ENCODE peak calls at places on chromosome 1, in seven cellular contexts. V, D, H, M, S, A and W are unnamed samples.

GRCh38 chr1:97350241-97350640 is 570.6 kb downstream of the DPYD start:
- DNase-seq in V (no peak), D (no peak), S (no peak), A (no peak), H (no peak), M (no peak), W (no peak)

GRCh38 chr1:61222240-61222639 is 139.9 kb downstream of the NFIA start:
- DNase-seq in D (no peak), M (no peak), V (no peak), A (no peak), S (no peak), H (no peak), W (no peak)

GRCh38 chr1:16129921-16130543 is 25.8 kb downstream of the EPHA2 start:
- DNase-seq in M (no peak), A (no peak), H (no peak), S (no peak), D (no peak), V (no peak), W (no peak)

GRCh38 chr1:47230692-47231313 is 1.2 kb downstream of the TAL1 start:
- DNase-seq in A (peak), H (peak), S (no peak), V (no peak), M (peak), D (no peak), W (no peak)

GRCh38 chr1:63868220-63868897 is 94.5 kb downstream of the ROR1 start:
- DNase-seq in V (no peak), M (no peak), H (peak), S (peak), D (no peak), A (no peak), W (no peak)

GRCh38 chr1:10380594-10381275 is 18.1 kb upstream of the PGD start:
- DNase-seq in D (peak), A (no peak), H (no peak), S (no peak), V (no peak), M (no peak), W (no peak)

GRCh38 chr1:3556336-3556735 is 55.0 kb downstream of the MEGF6 start:
- DNase-seq in V (no peak), H (no peak), D (no peak), A (no peak), M (no peak), S (no peak), W (no peak)

GRCh38 chr1:224640018-224640417 is 23.9 kb downstream of the CNIH3 start:
- DNase-seq in V (no peak), D (no peak), M (no peak), H (no peak), A (no peak), S (no peak), W (no peak)

GRCh38 chr1:178723541-178723940 is 1.5 kb upstream of the RALGPS2 start:
- DNase-seq in S (no peak), D (no peak), V (no peak), H (no peak), M (no peak), A (no peak), W (no peak)

GRCh38 chr1:116942344-116942743 is 32.6 kb downstream of the PTGFRN start:
- DNase-seq in A (no peak), H (no peak), V (no peak), D (no peak), M (no peak), S (no peak), W (no peak)
- TF ChIP-seq JUND in A (no peak), H (no peak), V (no peak), D (no peak), M (no peak), S (no peak), W (no peak)

GRCh38 chr1:245893025-245893424 is 614.1 kb downstream of the SMYD3 start:
- DNase-seq in H (no peak), A (no peak), S (no peak), D (no peak), V (no peak), M (no peak), W (no peak)

GRCh38 chr1:245888809-245889208 is 618.3 kb downstream of the SMYD3 start:
- DNase-seq in D (peak), A (no peak), M (no peak), S (peak), H (peak), V (peak), W (no peak)
- TF ChIP-seq JUND in D (no peak), A (no peak), M (no peak), S (no peak), H (no peak), V (no peak), W (no peak)

DNA sequence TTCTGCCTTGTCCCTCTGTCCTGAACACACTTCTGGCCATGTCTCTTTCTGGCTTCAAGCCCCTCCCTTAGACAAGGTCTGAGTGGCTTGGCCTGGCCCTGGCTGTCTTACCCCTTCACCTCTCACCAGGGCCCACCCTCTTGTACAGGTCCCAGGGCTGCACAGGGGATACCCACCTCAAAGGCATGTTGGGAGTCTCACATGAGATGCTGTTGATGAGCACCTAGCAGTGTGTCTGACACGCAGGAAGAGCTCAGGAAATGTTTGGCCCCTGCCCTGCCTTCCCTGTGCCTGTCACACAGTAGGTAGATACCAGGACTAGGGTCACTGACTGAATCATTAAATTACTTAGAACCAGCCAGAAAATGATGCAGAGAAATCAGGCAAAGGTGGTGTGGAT is 16.6 kb downstream of the ZNF362 start:
- DNase-seq in V (no peak), A (no peak), M (no peak), S (no peak), H (no peak), D (no peak), W (no peak)
- TF ChIP-seq JUND in V (no peak), A (no peak), M (no peak), S (no peak), H (no peak), D (no peak), W (no peak)

GRCh38 chr1:211811848-211812247 is 18.7 kb downstream of the LPGAT1 start:
- DNase-seq in V (no peak), S (no peak), A (no peak), M (no peak), H (no peak), D (no peak), W (no peak)

GRCh38 chr1:211812584-211812983 is 18.0 kb downstream of the LPGAT1 start:
- DNase-seq in H (no peak), D (no peak), V (no peak), M (no peak), S (no peak), A (no peak), W (no peak)

GRCh38 chr1:211813590-211813989 is 17.0 kb downstream of the LPGAT1 start:
- DNase-seq in V (no peak), A (no peak), H (no peak), S (no peak), M (no peak), D (no peak), W (no peak)

GRCh38 chr1:211808475-211808874 is 22.1 kb downstream of the LPGAT1 start:
- DNase-seq in V (no peak), H (no peak), M (no peak), A (no peak), S (no peak), D (no peak), W (no peak)

DNA sequence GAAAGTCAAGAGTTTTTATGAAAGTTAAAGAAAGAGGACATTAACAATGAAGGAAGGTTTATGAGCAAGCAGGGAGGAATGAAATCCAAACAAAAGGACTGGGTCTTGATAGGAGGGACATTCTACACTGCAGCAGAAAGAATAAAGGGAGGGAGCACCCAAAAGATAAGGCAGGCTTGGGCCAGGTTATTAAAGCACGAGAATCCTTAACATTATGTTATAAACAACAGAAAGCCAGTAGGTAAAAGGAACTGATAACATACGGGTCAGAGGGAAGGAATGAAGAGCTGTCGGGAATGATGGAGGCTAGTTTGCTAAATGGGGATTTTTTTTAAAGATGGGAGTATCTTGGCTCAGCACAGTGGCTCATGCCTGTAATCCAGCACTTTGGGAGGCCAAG is 19.4 kb downstream of the LPGAT1 start:
- DNase-seq in V (no peak), A (no peak), M (no peak), S (no peak), D (no peak), H (no peak), W (no peak)
- TF ChIP-seq JUND in V (no peak), A (no peak), M (no peak), S (no peak), D (no peak), H (no peak), W (no peak)

GRCh38 chr1:7403265-7404045 is 367.6 kb upstream of the VAMP3 start:
- DNase-seq in A (peak), M (no peak), D (no peak), V (peak), H (no peak), S (no peak), W (no peak)

GRCh38 chr1:7405844-7406500 is 365.1 kb upstream of the VAMP3 start:
- DNase-seq in V (no peak), S (no peak), D (no peak), A (peak), M (peak), H (no peak), W (no peak)

GRCh38 chr1:7402548-7402850 is 368.6 kb upstream of the VAMP3 start:
- DNase-seq in S (no peak), V (no peak), H (no peak), A (no peak), D (no peak), M (no peak), W (no peak)

GRCh38 chr1:7401814-7402547 is 369.1 kb upstream of the VAMP3 start:
- DNase-seq in A (peak), D (peak), M (peak), V (no peak), H (peak), S (peak), W (peak)

DNA sequence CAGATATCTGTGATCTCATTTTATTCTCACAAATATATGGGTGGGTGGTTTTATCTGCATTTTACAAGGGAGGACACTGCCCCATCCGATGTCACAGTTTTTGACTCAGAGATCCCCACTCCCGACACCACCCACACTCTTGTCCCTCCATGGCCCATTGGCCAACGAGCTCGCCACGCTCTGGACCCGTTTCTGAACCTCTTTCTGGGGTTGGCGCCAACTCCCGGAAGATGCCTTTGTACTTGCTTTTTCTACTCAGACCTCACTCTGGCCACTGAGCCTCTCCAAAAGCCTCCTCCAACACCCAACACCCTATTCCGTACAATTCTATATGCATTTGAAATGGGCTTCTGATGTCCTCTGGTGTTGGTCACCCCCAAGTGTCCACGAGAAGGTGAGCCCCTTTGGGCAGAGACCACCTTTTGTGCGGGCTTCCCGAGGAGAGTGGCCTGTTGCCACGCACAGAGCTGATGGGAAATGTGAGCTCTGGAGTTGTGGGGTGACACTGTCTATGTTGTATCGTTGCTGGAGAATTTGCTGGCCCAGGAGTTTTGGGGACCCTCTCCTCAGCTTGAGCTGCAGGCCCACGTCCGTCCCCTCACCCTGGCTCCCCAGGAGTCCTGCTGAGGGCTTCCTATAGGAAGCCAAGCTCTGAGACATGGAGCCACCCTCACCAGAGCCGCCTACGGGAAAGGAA is 366.9 kb upstream of the VAMP3 start:
- DNase-seq in H (no peak), V (no peak), A (peak), D (no peak), S (no peak), M (no peak), W (no peak)
- TF ChIP-seq JUND in H (no peak), V (no peak), A (no peak), D (no peak), S (no peak), M (no peak), W (no peak)

GRCh38 chr1:108865316-108865910 is 8.5 kb upstream of the AKNAD1 start:
- DNase-seq in M (no peak), A (no peak), H (no peak), D (no peak), V (no peak), S (no peak), W (no peak)

DNA sequence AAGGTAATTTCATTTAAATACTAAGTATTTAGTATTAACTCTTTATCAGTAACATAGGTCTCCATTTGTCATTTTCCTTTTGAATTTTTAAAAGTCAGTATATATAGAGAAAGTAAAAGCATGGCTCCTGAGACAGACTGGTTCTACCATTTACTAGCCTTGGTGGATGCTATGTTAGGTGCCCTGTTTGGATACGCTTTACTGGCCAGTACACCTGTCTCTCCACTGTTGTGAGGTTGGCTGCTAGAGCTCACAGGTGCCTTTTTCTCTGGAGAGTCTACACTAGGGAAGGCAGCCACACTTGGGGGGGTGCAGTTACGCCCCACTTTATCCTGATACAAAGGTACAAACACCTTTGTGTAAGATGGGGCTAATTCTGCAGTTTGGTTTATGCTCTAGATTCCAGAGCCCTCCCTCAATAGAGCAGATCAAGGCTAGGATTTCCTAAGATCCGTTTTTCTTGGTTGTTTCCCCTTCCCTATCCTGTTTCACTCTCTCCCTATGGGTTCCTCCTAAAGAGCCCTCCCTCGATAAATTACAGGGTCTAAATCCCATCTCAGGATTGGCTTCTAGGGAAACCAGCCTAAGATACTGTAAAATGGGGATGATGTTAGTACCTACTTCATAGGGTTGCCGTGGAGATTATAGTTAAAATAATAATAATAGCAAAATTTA is 5.6 kb upstream of the GPSM2 start:
- DNase-seq in A (peak), S (no peak), V (no peak), M (no peak), D (no peak), H (no peak), W (no peak)
- TF ChIP-seq JUND in A (no peak), S (no peak), V (no peak), M (no peak), D (no peak), H (no peak), W (no peak)

DNA sequence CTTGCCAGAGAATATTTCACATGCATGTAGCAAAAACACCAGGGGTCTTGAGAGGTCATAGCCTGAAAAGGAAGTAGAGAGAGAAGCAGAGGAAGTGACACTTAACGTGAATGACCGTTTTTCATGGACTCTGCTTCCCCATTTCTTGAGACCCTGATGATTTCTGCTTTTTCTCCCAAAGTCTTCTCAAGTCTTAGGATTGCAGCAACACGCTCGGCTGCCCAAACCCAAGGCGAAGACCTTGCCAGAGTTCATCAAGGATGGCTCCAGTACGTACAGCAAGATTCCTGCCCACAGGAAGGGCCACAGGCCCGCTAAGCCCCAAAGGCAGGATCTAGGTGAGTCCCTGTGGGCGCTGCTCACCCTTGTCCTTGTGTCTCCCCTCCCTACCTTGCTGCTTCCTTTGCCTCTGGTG is 12.8 kb downstream of the THEMIS2 start:
- DNase-seq in M (no peak), A (no peak), D (no peak), V (no peak), S (no peak), H (no peak), W (no peak)
- TF ChIP-seq JUND in M (no peak), A (no peak), D (no peak), V (no peak), S (no peak), H (no peak), W (no peak)